ENCODE peak calls at places on chromosomes 4 and X, in ten cellular contexts. E is heart right ventricle, T is tibial artery, R is upper lobe of left lung, F is tibial nerve, D is GM12865, Y is astrocyte of the spinal cord, C is uterus, B is HFF-Myc, N is astrocyte of the cerebellum. A is an unnamed sample.

GRCh38 chrX:134478374-134478773 is 18.4 kb downstream of the HPRT1 start:
- DNase-seq in T (no peak), N (no peak), D (no peak), F (no peak), B (no peak), E (no peak), Y (no peak), C (no peak), R (no peak), A (no peak)

GRCh38 chrX:100819837-100820666 is at the start of gene CSTF2:
- DNase-seq in E (peak; percentile 80), C (peak; percentile 66), B (peak; percentile 54), Y (peak; percentile 84), N (peak; percentile 47), D (peak; percentile 89), T (peak; percentile 80), F (peak; percentile 24), R (peak; percentile 93), A (peak; percentile 79)

GRCh38 chr4:110877728-110878382 is 255.0 kb upstream of the PITX2 start:
- DNase-seq in D (no peak), B (no peak), T (no peak), E (no peak), R (no peak), N (no peak), Y (no peak), F (no peak), C (no peak), A (no peak)

GRCh38 chr4:178976861-178977260 is 1534.6 kb upstream of the AGA start:
- DNase-seq in N (no peak), T (no peak), B (no peak), E (no peak), C (no peak), R (no peak), D (no peak), Y (no peak), F (no peak), A (no peak)

GRCh38 chr4:101346562-101347266 is 612 bp downstream of the PPP3CA start:
- DNase-seq in D (peak; percentile 63), C (peak; percentile 62), Y (peak; percentile 75), T (peak; percentile 78), R (peak; percentile 92), F (peak; percentile 55), N (no peak), B (no peak), E (peak; percentile 60), A (peak; percentile 47)

GRCh38 chrX:111338095-111338698 is 67.9 kb upstream of the CAPN6 start:
- DNase-seq in F (no peak), T (no peak), E (no peak), D (no peak), C (no peak), B (no peak), R (no peak), N (no peak), Y (no peak), A (no peak)

GRCh38 chr4:85409251-85409650 is 65.7 kb upstream of the ARHGAP24 start:
- DNase-seq in N (no peak), E (no peak), R (no peak), C (no peak), F (no peak), D (no peak), T (no peak), Y (no peak), B (no peak), A (no peak)

GRCh38 chr4:57037982-57038604 is 59.4 kb downstream of the POLR2B start:
- DNase-seq in C (peak; percentile 75), R (peak; percentile 86), E (peak; percentile 76), D (peak; percentile 45), T (peak; percentile 84), N (no peak), F (peak; percentile 59), B (no peak), Y (peak; percentile 54), A (peak; percentile 48)

GRCh38 chrX:39396358-39396995 is 595.2 kb downstream of the MID1IP1 start:
- DNase-seq in B (no peak), T (no peak), C (no peak), R (no peak), D (no peak), E (no peak), Y (no peak), N (no peak), F (no peak), A (no peak)

GRCh38 chr4:112927544-112927943 is 121.9 kb upstream of the ANK2 start:
- DNase-seq in D (no peak), Y (no peak), F (no peak), E (no peak), N (no peak), R (no peak), T (no peak), C (no peak), B (no peak), A (no peak)

GRCh38 chr4:150211821-150212445 is 133.7 kb downstream of the DCLK2 start:
- DNase-seq in R (no peak), B (peak; percentile 71), F (no peak), D (no peak), E (no peak), N (no peak), C (no peak), T (no peak), Y (no peak), A (peak; percentile 74)

GRCh38 chr4:91116861-91117260 is 989.7 kb downstream of the CCSER1 start:
- DNase-seq in N (peak; percentile 6), C (no peak), B (no peak), T (no peak), D (peak; percentile 2), R (no peak), Y (peak; percentile 18), F (no peak), E (no peak), A (peak; percentile 0)
- TF ChIP-seq CTCF in N (peak; percentile 45), C (no peak), B (no peak), T (no peak), D (no peak), R (no peak), Y (peak; percentile 40), F (no peak), E (no peak), A (no peak)

DNA sequence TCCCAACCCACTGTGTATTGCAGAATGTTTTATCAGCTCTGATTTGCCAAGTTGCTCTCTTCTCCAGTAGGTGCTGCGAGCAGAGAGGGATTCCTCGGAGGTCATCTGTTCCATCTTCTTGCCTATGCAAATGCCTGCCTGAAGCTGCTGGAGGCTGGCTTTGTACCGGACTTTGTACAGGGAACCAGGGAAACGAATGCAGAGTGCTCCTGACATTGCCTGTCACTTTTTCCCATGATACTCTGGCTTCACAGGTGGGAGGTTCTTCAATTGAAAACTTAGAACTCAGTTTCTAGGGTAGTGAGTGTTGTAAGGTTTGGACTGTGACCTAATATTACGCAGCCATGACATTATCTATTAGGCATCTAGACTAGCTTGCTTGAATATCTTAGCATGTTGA is 24.9 kb downstream of the AR start:
- DNase-seq in D (no peak), R (no peak), T (no peak), B (no peak), Y (no peak), F (no peak), N (no peak), C (no peak), E (no peak), A (peak; percentile 59)
- H3K4me3 ChIP-seq in D (no peak overlapping the region), R (no peak overlapping the region), T (no peak overlapping the region), B (no peak overlapping the region), Y (no peak overlapping the region), F (no peak overlapping the region), N (no peak overlapping the region), C (no peak overlapping the region), E (no peak overlapping the region), A (no peak overlapping the region)

GRCh38 chr4:73943555-73943954 is 38.3 kb downstream of the PF4 start:
- DNase-seq in Y (no peak), C (no peak), B (no peak), R (no peak), N (no peak), E (no peak), D (no peak), F (no peak), T (no peak), A (no peak)

GRCh38 chr4:73947239-73947985 is 34.4 kb downstream of the PF4 start:
- DNase-seq in Y (no peak), C (no peak), B (no peak), E (no peak), D (no peak), T (no peak), R (no peak), N (no peak), F (no peak), A (no peak)

GRCh38 chr4:73945140-73945539 is 36.7 kb downstream of the PF4 start:
- DNase-seq in F (no peak), T (no peak), C (no peak), N (no peak), B (no peak), D (no peak), Y (no peak), E (no peak), R (no peak), A (no peak)

GRCh38 chr4:73945674-73946449 is 36.0 kb downstream of the PF4 start:
- DNase-seq in R (no peak), D (no peak), F (no peak), Y (no peak), N (no peak), B (no peak), T (no peak), C (no peak), E (no peak), A (no peak)

GRCh38 chr4:73944061-73944875 is 37.6 kb downstream of the PF4 start:
- DNase-seq in R (peak; percentile 86), D (no peak), N (no peak), F (no peak), E (peak; percentile 29), C (no peak), Y (peak; percentile 16), T (no peak), B (no peak), A (peak; percentile 29)
- TF ChIP-seq CTCF in R (no peak), D (no peak), N (peak; percentile 24), F (no peak), E (no peak), C (no peak), Y (peak; percentile 20), T (no peak), B (no peak), A (no peak)

GRCh38 chr4:477686-478085 is 21.3 kb downstream of the ZNF721 start:
- DNase-seq in F (no peak), T (no peak), C (no peak), D (peak; percentile 13), Y (no peak), R (no peak), B (no peak), E (no peak), N (no peak), A (no peak)

GRCh38 chr4:475962-476361 is 23.0 kb downstream of the ZNF721 start:
- DNase-seq in C (no peak), D (no peak), N (no peak), F (no peak), Y (no peak), E (no peak), T (no peak), R (no peak), B (no peak), A (no peak)

GRCh38 chr4:478373-478772 is 20.6 kb downstream of the ZNF721 start:
- DNase-seq in N (no peak), B (no peak), D (no peak), E (no peak), T (no peak), F (no peak), R (no peak), C (no peak), Y (peak; percentile 10), A (no peak)

GRCh38 chr4:473575-474457 is 25.1 kb downstream of the ZNF721 start:
- DNase-seq in E (peak; percentile 91), B (peak; percentile 100), R (peak; percentile 89), F (peak; percentile 97), Y (peak; percentile 99), D (peak; percentile 99), T (peak; percentile 98), C (peak; percentile 95), N (peak; percentile 99), A (peak; percentile 99)

GRCh38 chr4:476501-476900 is 22.5 kb downstream of the ZNF721 start:
- DNase-seq in N (no peak), Y (peak; percentile 60), D (no peak), R (no peak), F (no peak), B (no peak), T (no peak), C (no peak), E (no peak), A (peak; percentile 30)
- H3K4me3 ChIP-seq in N (no peak overlapping the region), Y (no peak overlapping the region), D (no peak overlapping the region), R (no peak overlapping the region), F (no peak overlapping the region), B (no peak overlapping the region), T (no peak overlapping the region), C (no peak overlapping the region), E (no peak overlapping the region), A (no peak overlapping the region)